ENCODE peak calls at places on chromosomes 6 and 20, in four cellular contexts. G, W, S and A are unnamed samples.

GRCh38 chr6:30441171-30441570 is 48.1 kb upstream of the HLA-E start:
- DNase-seq in G (no peak), W (no peak), S (no peak), A (no peak)

GRCh38 chr6:137389150-137389664 is 105.0 kb downstream of the OLIG3 start:
- DNase-seq in G (no peak), S (no peak), W (no peak), A (peak; percentile 51)

GRCh38 chr6:64483956-64484499 is 848.4 kb downstream of the PHF3 start:
- DNase-seq in W (no peak), S (no peak), G (no peak), A (no peak)

GRCh38 chr20:13684566-13685222 is 46.0 kb upstream of the TASP1 start:
- DNase-seq in W (no peak), G (no peak), S (no peak), A (peak; percentile 60)

GRCh38 chr6:69792292-69792691 is 4.5 kb downstream of the LMBRD1 start:
- DNase-seq in G (no peak), S (no peak), W (no peak), A (no peak)

GRCh38 chr20:64104667-64105451 is 2.5 kb downstream of the NPBWR2 start:
- DNase-seq in S (no peak), W (no peak), G (no peak), A (no peak)

GRCh38 chr20:57313951-57314350 is 15.7 kb upstream of the SPO11 start:
- DNase-seq in W (no peak), S (no peak), G (no peak), A (no peak)

GRCh38 chr6:4210619-4211419 is 75.4 kb upstream of the ECI2 start:
- DNase-seq in S (peak; percentile 65), W (peak; percentile 49), G (peak; percentile 48), A (no peak)

GRCh38 chr6:94190030-94190429 is 770.7 kb upstream of the EPHA7 start:
- DNase-seq in S (no peak), G (no peak), W (no peak), A (no peak)

GRCh38 chr6:160930547-160931377 is 60.8 kb upstream of the MAP3K4 start:
- DNase-seq in S (no peak), W (no peak), G (peak; percentile 30), A (no peak)

GRCh38 chr6:54204921-54205511 is 93.8 kb downstream of the MLIP start:
- DNase-seq in G (peak; percentile 79), S (no peak), W (no peak), A (no peak)

GRCh38 chr20:25669826-25670422 is 26.7 kb downstream of the ZNF337 start:
- DNase-seq in G (peak; percentile 61), S (no peak), W (no peak), A (no peak)

DNA sequence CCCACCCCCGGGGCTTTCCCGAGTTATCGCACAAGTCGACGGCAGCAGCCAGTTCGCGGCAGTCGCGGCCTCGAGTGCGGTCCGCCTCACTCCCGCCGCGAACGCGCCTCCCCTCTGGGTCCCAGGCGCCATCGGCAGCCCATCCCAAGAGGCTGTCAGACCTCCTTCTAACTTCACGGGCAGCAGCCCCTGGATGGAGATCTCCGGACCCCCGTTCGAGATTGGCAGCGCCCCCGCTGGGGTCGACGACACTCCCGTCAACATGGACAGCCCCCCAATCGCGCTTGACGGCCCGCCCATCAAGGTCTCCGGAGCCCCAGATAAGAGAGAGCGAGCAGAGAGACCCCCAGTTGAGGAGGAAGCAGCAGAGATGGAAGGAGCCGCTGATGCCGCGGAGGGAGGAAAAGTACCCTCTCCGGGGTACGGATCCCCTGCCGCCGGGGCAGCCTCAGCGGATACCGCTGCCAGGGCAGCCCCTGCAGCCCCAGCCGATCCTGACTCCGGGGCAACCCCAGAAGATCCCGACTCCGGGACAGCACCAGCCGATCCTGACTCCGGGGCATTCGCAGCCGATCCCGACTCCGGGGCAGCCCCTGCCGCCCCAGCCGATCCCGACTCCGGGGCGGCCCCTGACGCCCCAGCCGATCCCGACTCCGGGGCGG is 1.6 kb downstream of the GNAS start:
- DNase-seq in S (no peak), W (no peak), G (no peak), A (no peak)
- TF ChIP-seq EZH2 in S (no peak), W (peak; percentile 83), G (no peak), A (no peak)

GRCh38 chr6:26021350-26022165 is 59.0 kb downstream of the TRIM38 start:
- DNase-seq in S (peak; percentile 92), W (no peak), G (peak; percentile 79), A (peak; percentile 90)

GRCh38 chr6:26022737-26023136 is 60.1 kb downstream of the TRIM38 start:
- DNase-seq in S (no peak), W (no peak), G (no peak), A (no peak)

GRCh38 chr6:26020291-26020982 is 57.8 kb downstream of the TRIM38 start:
- DNase-seq in G (no peak), S (peak; percentile 61), W (no peak), A (peak; percentile 93)

GRCh38 chr6:26020983-26021349 is 58.4 kb downstream of the TRIM38 start:
- DNase-seq in W (no peak), G (no peak), S (no peak), A (no peak)

GRCh38 chr6:26022166-26022510 is 59.5 kb downstream of the TRIM38 start:
- DNase-seq in S (peak; percentile 71), G (no peak), W (no peak), A (peak; percentile 59)
- TF ChIP-seq HDAC2 in S (no peak), G (no peak), W (no peak), A (no peak)

GRCh38 chr6:18204691-18205090 is 49.5 kb downstream of the KDM1B start:
- DNase-seq in W (no peak), G (no peak), S (no peak), A (no peak)
- TF ChIP-seq EZH2 in W (no peak), G (no peak), S (no peak), A (no peak)

DNA sequence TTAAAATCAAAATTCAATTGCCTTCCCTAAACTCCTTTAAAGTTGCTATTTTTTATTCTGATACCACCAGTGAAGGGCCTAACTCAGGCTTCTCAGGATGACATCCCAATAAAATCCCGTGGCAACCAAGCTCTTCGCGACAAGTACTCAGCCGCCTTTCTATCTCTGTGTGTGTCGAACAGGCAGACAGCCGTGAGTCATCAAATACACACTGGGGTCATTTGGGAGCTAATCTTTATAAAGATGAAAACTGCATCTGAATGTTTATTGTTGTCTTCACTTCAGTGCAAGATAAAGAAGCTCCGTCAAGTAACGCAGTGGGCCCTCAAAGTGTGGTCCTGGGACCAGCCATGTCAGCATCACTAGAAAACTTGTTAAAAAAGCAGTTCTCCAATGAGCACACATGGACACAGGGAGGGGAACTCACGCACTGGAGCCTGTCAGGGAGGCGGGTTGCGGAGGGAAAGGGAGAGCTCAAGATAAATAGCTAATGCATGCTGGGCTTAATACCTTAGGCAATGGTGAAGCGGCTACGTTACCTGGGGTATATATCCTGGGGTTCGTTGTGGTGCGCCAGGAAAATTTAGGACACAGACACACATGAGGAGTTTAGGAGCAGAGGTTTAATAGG is 119.4 kb downstream of the RNF144B start:
- DNase-seq in G (no peak), S (no peak), W (no peak), A (no peak)
- TF ChIP-seq HDAC2 in G (no peak), S (no peak), W (no peak), A (no peak)

GRCh38 chr20:62973033-62973745 is 20.7 kb downstream of the SLC17A9 start:
- DNase-seq in S (no peak), W (no peak), G (no peak), A (no peak)
- TF ChIP-seq EZH2 in S (no peak), W (peak; percentile 15), G (peak; percentile 9), A (no peak)

GRCh38 chr6:13217206-13217905 is 111.0 kb downstream of the TBC1D7 start:
- DNase-seq in S (no peak), W (no peak), G (peak; percentile 17), A (no peak)
- TF ChIP-seq HDAC2 in S (no peak), W (no peak), G (no peak), A (no peak)

GRCh38 chr20:50191065-50191565 is 485 bp downstream of the CEBPB start:
- DNase-seq in S (peak; percentile 74), G (no peak), W (no peak), A (no peak)

GRCh38 chr20:50190251-50191064 is at the start of gene CEBPB:
- DNase-seq in S (peak; percentile 93), W (no peak), G (peak; percentile 90), A (no peak)

GRCh38 chr20:50192364-50193168 is 1.9 kb downstream of the CEBPB start:
- DNase-seq in W (no peak), S (peak; percentile 58), G (peak; percentile 92), A (peak; percentile 25)

GRCh38 chr20:50193169-50193850 is 2.7 kb downstream of the CEBPB start:
- DNase-seq in W (no peak), S (peak; percentile 60), G (no peak), A (no peak)

GRCh38 chr20:50191566-50192363 is 1.1 kb downstream of the CEBPB start:
- DNase-seq in G (peak; percentile 42), W (no peak), S (peak; percentile 68), A (no peak)
- TF ChIP-seq EZH2 in G (no peak), W (no peak), S (no peak), A (no peak)

GRCh38 chr6:158593670-158594069 is 33.8 kb downstream of the TMEM181 start:
- DNase-seq in W (no peak), S (no peak), G (no peak), A (no peak)

GRCh38 chr6:158596861-158597260 is 37.0 kb downstream of the TMEM181 start:
- DNase-seq in G (no peak), W (no peak), S (no peak), A (no peak)

GRCh38 chr6:158591134-158591809 is 31.4 kb downstream of the TMEM181 start:
- DNase-seq in W (no peak), G (no peak), S (no peak), A (no peak)

GRCh38 chr6:158597565-158597964 is 37.7 kb downstream of the TMEM181 start:
- DNase-seq in S (no peak), G (no peak), W (no peak), A (no peak)

GRCh38 chr6:158595223-158595622 is 35.3 kb downstream of the TMEM181 start:
- DNase-seq in S (peak; percentile 55), G (peak; percentile 17), W (no peak), A (no peak)
- TF ChIP-seq HDAC2 in S (no peak), G (no peak), W (no peak), A (no peak)

GRCh38 chr6:148239777-148240462 is 102.7 kb upstream of the SASH1 start:
- DNase-seq in G (no peak), W (no peak), S (no peak), A (no peak)
- TF ChIP-seq EZH2 in G (no peak), W (no peak), S (no peak), A (no peak)

DNA sequence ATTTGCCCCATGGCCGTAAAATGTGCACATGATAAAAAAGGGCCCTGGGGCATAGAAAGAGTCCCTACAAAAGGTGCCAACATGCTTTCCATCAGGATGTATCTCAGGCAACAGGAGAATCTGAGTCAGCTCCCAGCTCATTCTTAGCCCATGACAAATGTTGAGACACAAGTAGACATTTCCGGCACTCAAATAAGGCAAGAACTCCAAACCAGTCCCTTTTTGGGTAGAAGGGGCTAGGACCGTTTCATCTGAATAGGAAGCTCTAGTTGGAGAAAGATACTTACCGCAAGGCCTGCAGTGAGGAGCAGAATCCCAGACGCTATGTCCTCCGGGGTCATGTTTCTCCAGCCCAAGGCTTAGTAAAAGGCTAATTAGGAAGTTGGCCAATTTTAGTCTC is 261.0 kb upstream of the RIN2 start:
- DNase-seq in W (no peak), S (no peak), G (no peak), A (no peak)
- TF ChIP-seq HDAC2 in W (no peak), S (no peak), G (no peak), A (no peak)